ENCODE peak calls at places on chromosome 19, in seven cellular contexts. T, V, D, G, Z, E and B are unnamed samples. For H3K9me3, the result is how much of the 10 kb centered on the place peaks cover.

GRCh38 chr19:485583-486236 is 10.6 kb upstream of the MADCAM1 start:
- DNase-seq in D (no peak), Z (peak), T (no peak), G (no peak), V (no peak), E (no peak), B (no peak)

GRCh38 chr19:2309734-2310362 is 1.9 kb upstream of the LINGO3 start:
- DNase-seq in E (no peak), G (no peak), V (no peak), Z (no peak), D (peak), T (peak), B (no peak)

GRCh38 chr19:55451163-55451521 is 8.0 kb upstream of the SHISA7 start:
- DNase-seq in T (no peak), E (no peak), D (no peak), G (peak), V (no peak), Z (no peak), B (no peak)

GRCh38 chr19:1775951-1776605 is 22.8 kb downstream of the ONECUT3 start:
- DNase-seq in V (no peak), G (no peak), D (peak), Z (no peak), T (no peak), E (no peak), B (no peak)

GRCh38 chr19:44824758-44825157 is 15.9 kb downstream of the BCAM start:
- DNase-seq in V (no peak), T (no peak), E (no peak), G (no peak), Z (no peak), D (no peak), B (no peak)

GRCh38 chr19:29409121-29409862 is 116.5 kb upstream of the VSTM2B start:
- DNase-seq in G (no peak), Z (no peak), D (no peak), E (no peak), T (no peak), V (no peak), B (no peak)

GRCh38 chr19:21128901-21129698 is 12.7 kb upstream of the ZNF431 start:
- DNase-seq in D (no peak), T (no peak), G (no peak), E (no peak), Z (peak), V (no peak), B (no peak)

GRCh38 chr19:2070436-2070827 is 19.4 kb upstream of the MKNK2 start:
- DNase-seq in G (no peak), D (no peak), Z (no peak), V (no peak), E (no peak), T (no peak), B (no peak)

GRCh38 chr19:9865732-9866627 is 30.9 kb downstream of the PIN1 start:
- DNase-seq in G (no peak), V (no peak), Z (no peak), T (no peak), E (no peak), D (no peak), B (no peak)

GRCh38 chr19:34690372-34690771 is 12.9 kb downstream of the ZNF302 start:
- DNase-seq in E (no peak), G (no peak), Z (no peak), D (no peak), T (no peak), V (no peak), B (no peak)

GRCh38 chr19:34688592-34688991 is 11.1 kb downstream of the ZNF302 start:
- DNase-seq in T (no peak), V (no peak), D (no peak), Z (no peak), E (no peak), G (no peak), B (no peak)

GRCh38 chr19:34687348-34687747 is 9.9 kb downstream of the ZNF302 start:
- DNase-seq in T (no peak), D (no peak), G (no peak), V (no peak), E (no peak), Z (no peak), B (no peak)

DNA sequence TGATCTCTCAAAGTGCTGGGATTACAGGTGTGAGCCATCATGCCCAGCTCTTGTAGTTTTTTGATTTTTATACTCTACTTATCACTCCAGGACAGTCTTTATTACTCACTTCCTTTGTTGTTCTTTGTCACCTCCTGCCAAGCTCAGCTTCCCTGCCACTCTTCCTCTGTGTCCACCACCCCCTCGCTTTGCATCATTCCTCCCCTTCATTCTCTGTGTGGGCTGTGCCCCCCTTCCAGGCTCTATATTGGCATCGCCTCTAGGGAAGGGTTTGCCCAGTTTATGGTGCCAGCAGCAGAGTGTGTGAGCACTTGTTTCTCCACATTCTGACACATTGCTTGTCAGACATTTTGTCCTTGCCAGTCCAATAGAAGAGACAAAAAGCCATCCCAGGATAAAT is 15.1 kb downstream of the ZNF302 start:
- DNase-seq in E (no peak), Z (no peak), G (no peak), T (no peak), V (no peak), D (no peak), B (no peak)
- TF ChIP-seq CEBPB in E (no peak), Z (no peak), G (no peak), T (no peak), V (no peak), D (no peak), B (no peak)

GRCh38 chr19:56821209-56821608 is 19.3 kb downstream of the PEG3 start:
- DNase-seq in T (no peak), V (no peak), D (no peak), G (no peak), Z (no peak), E (no peak), B (no peak)

GRCh38 chr19:56823956-56824355 is 16.6 kb downstream of the PEG3 start:
- DNase-seq in D (no peak), G (no peak), E (no peak), T (no peak), V (no peak), Z (no peak), B (no peak)

GRCh38 chr19:56821675-56822074 is 18.9 kb downstream of the PEG3 start:
- DNase-seq in G (no peak), T (no peak), Z (no peak), E (no peak), D (no peak), V (no peak), B (no peak)

GRCh38 chr19:56822755-56823154 is 17.8 kb downstream of the PEG3 start:
- DNase-seq in Z (no peak), D (no peak), V (no peak), G (no peak), E (no peak), T (no peak), B (no peak)

GRCh38 chr19:56823417-56823816 is 17.1 kb downstream of the PEG3 start:
- DNase-seq in V (no peak), Z (no peak), E (no peak), G (no peak), D (no peak), T (no peak), B (no peak)
- H3K9me3 ChIP-seq in V (under half), Z (under half), E (under half), G (under half), D (half or more), T (half or more), B (half or more)

DNA sequence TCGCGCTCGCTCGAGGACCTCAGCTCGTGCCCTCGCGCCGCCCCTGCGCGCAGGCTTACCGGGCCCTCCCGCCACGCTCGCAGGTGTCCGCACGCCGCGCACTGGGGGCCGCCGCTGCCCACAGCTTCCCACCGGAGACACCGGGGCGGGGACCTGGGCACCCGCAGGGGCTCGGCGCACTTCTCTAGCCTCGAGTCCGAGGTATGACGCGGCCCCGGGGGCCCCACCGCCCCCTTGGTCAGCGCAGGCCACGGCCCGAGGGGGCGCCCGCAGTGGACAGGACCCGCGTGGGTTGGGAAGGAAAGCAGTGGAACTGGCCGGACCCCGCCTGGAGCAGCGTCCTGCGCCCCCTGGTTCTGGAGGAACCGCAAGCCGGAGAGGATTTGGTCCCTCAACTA is 2.1 kb upstream of the GRWD1 start:
- DNase-seq in D (no peak), Z (no peak), E (no peak), T (no peak), G (peak), V (no peak), B (no peak)
- TF ChIP-seq CEBPB in D (no peak), Z (no peak), E (no peak), T (no peak), G (no peak), V (no peak), B (no peak)

GRCh38 chr19:15962319-15962718 is 13.5 kb downstream of the OR10H4 start:
- DNase-seq in G (peak), E (no peak), Z (no peak), T (no peak), V (no peak), D (no peak), B (no peak)

DNA sequence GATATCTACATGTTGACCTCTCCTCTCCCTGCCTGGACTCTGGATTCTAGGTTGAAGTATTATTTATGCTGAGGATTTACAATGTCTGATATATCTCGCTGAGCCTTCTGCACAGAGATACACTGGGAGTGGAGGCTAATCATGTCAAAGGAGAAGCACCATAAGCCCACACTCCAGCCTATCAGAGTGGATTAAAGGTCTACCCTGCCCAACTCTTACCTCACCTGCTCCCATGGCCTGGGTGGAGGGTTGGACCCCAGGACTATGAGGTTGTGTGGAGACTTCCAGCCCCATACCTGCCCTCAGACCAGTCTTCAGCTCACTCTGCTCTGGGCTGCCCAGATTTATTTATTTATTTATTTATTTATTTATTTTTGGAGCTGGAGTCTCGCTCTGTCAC is 15.4 kb downstream of the OR10H4 start:
- DNase-seq in G (no peak), Z (no peak), D (no peak), E (no peak), T (no peak), V (no peak), B (no peak)
- H3K9me3 ChIP-seq in G (under half), Z (under half), D (half or more), E (under half), T (under half), V (under half), B (under half)

GRCh38 chr19:23868630-23869029 is 46.1 kb upstream of the ZNF726 start:
- DNase-seq in D (no peak), E (no peak), G (no peak), V (no peak), T (no peak), Z (no peak), B (no peak)

GRCh38 chr19:23872282-23872919 is 42.3 kb upstream of the ZNF726 start:
- DNase-seq in V (no peak), T (no peak), D (no peak), G (no peak), Z (no peak), E (no peak), B (no peak)

GRCh38 chr19:23867895-23868294 is 46.8 kb upstream of the ZNF726 start:
- DNase-seq in V (no peak), T (no peak), E (no peak), D (no peak), G (no peak), Z (no peak), B (no peak)
- TF ChIP-seq CEBPB in V (no peak), T (no peak), E (no peak), D (no peak), G (no peak), Z (no peak), B (no peak)

DNA sequence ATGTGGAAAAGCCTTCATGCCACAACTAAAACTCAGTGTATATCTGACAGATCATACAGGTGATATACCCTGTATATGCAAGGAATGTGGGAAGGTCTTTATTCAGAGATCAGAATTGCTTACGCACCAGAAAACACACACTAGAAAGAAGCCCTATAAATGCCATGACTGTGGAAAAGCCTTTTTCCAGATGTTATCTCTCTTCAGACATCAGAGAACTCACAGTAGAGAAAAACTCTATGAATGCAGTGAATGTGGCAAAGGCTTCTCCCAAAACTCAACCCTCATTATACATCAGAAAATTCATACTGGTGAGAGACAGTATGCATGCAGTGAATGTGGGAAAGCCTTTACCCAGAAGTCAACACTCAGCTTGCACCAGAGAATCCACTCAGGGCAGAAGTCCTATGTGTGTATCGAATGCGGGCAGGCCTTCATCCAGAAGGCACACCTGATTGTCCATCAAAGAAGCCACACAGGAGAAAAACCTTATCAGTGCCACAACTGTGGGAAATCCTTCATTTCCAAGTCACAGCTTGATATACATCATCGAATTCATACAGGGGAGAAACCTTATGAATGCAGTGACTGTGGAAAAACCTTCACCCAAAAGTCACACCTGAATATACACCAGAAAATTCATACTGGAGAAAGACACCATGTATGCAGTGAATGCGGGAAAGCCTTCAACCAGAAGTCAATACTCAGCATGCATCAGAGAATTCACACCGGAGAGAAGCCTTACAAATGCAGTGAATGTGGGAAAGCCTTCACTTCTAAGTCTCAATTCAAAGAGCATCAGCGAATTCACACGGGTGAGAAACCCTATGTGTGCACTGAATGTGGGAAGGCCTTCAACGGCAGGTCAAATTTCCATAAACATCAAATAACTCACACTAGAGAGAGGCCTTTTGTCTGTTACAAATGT is 16.4 kb downstream of the ZNF175 start:
- DNase-seq in D (no peak), Z (no peak), T (no peak), V (no peak), G (no peak), E (no peak), B (no peak)
- H3K9me3 ChIP-seq in D (under half), Z (under half), T (under half), V (under half), G (half or more), E (under half), B (half or more)

GRCh38 chr19:4374451-4375163 is 25.7 kb downstream of the SH3GL1 start:
- DNase-seq in Z (peak), G (peak), V (peak), D (no peak), T (peak), E (no peak), B (peak)
- TF ChIP-seq CEBPB in Z (peak), G (peak), V (no peak), D (no peak), T (peak), E (no peak), B (no peak)

GRCh38 chr19:50047686-50048085 is 21.9 kb downstream of the ZNF473 start:
- DNase-seq in G (no peak), Z (no peak), D (no peak), T (peak), V (no peak), E (no peak), B (no peak)
- H3K9me3 ChIP-seq in G (half or more), Z (under half), D (half or more), T (under half), V (under half), E (under half), B (half or more)

GRCh38 chr19:16542894-16543498 is 759 bp upstream of the CHERP start:
- DNase-seq in V (no peak), D (no peak), Z (no peak), G (peak), T (no peak), E (no peak), B (no peak)
- TF ChIP-seq CEBPB in V (no peak), D (no peak), Z (no peak), G (no peak), T (no peak), E (no peak), B (no peak)